ENCODE peak calls at places on chromosomes 2 and 18, in six cellular contexts. G is NCI-H1105 treated with DMSO at 0.1 percent for 48 hours, O is AG08396, J is IMR-90, S is left cardiac atrium, E is NCI-H69. L is an unnamed sample.

GRCh38 chr2:216033403-216033802 is 20.1 kb upstream of the MREG start:
- DNase-seq in G (no peak), O (no peak), J (no peak), S (no peak), E (no peak), L (no peak)

GRCh38 chr18:36527740-36528455 is 230.4 kb downstream of the FHOD3 start:
- DNase-seq in G (no peak), O (no peak), J (no peak), S (no peak), E (peak; percentile 18), L (no peak)

GRCh38 chr2:24697792-24698191 is 95.4 kb downstream of the PTRHD1 start:
- DNase-seq in G (no peak), O (no peak), J (no peak), S (no peak), E (no peak), L (no peak)

GRCh38 chr2:72990695-72991438 is 73.5 kb downstream of the EMX1 start:
- DNase-seq in G (no peak), O (no peak), J (no peak), S (no peak), E (no peak), L (no peak)

GRCh38 chr2:47422560-47422959 is 19.6 kb downstream of the MSH2 start:
- DNase-seq in G (no peak), O (peak; percentile 37), J (peak; percentile 76), S (no peak), E (no peak), L (peak; percentile 58)

GRCh38 chr2:189149981-189150380 is 29.6 kb downstream of the COL5A2 start:
- DNase-seq in G (peak; percentile 10), O (peak; percentile 8), J (peak; percentile 65), S (no peak), E (peak; percentile 75), L (peak; percentile 80)

GRCh38 chr2:105576440-105577241 is 168.1 kb upstream of the NCK2 start:
- DNase-seq in G (peak; percentile 13), O (peak; percentile 27), J (peak; percentile 42), S (no peak), E (peak; percentile 29), L (peak; percentile 79)

GRCh38 chr2:8587920-8588830 is 93.7 kb upstream of the ID2 start:
- DNase-seq in G (no peak), O (no peak), J (no peak), S (no peak), E (no peak), L (no peak)

GRCh38 chr18:37385846-37386435 is 179.7 kb downstream of the CELF4 start:
- DNase-seq in G (peak; percentile 21), O (peak; percentile 33), J (peak; percentile 37), S (no peak), E (peak; percentile 73), L (peak; percentile 26)

GRCh38 chr18:46073474-46074331 is 1.6 kb upstream of the PSTPIP2 start:
- DNase-seq in G (peak; percentile 71), O (peak; percentile 52), J (peak; percentile 69), S (no peak), E (peak; percentile 85), L (peak; percentile 81)

GRCh38 chr2:161983896-161984295 is 90.1 kb downstream of the DPP4 start:
- DNase-seq in G (no peak), O (no peak), J (peak; percentile 86), S (no peak), E (no peak), L (peak; percentile 48)

GRCh38 chr2:98027955-98028593 is 32.3 kb upstream of the TMEM131 start:
- DNase-seq in G (no peak), O (peak; percentile 65), J (peak; percentile 68), S (no peak), E (no peak), L (peak; percentile 39)

GRCh38 chr18:33733376-33733775 is 155.4 kb downstream of the ASXL3 start:
- DNase-seq in G (no peak), O (no peak), J (no peak), S (no peak), E (peak; percentile 36), L (no peak)